ENCODE peak calls at places on chromosomes 5 and 9, in six cellular contexts. Y is right lobe of liver, C is pancreas, K is HFF-Myc, W is spleen, S is lower leg skin. H is an unnamed sample.

GRCh38 chr5:72625369-72625768 is 118.2 kb upstream of the ZNF366 start:
- DNase-seq in Y (no peak), C (no peak), K (no peak), W (no peak), S (no peak), H (no peak)

GRCh38 chr5:69285448-69286116 is 47.0 kb downstream of the CCDC125 start:
- DNase-seq in Y (no peak), C (no peak), K (no peak), W (no peak), S (no peak), H (no peak)

GRCh38 chr5:143826909-143827514 is 15.1 kb downstream of the HMHB1 start:
- DNase-seq in Y (no peak), C (no peak), K (no peak), W (no peak), S (no peak), H (no peak)

GRCh38 chr9:99054581-99054980 is 50.3 kb upstream of the TGFBR1 start:
- DNase-seq in Y (no peak), C (no peak), K (no peak), W (no peak), S (no peak), H (no peak)

GRCh38 chr9:124256517-124257069 is 1.2 kb upstream of the NEK6 start:
- DNase-seq in Y (no peak), C (no peak), K (no peak), W (peak), S (no peak), H (no peak)

GRCh38 chr9:126055386-126055785 is 271.2 kb upstream of the MVB12B start:
- DNase-seq in Y (no peak), C (no peak), K (peak), W (peak), S (no peak), H (peak)

GRCh38 chr9:34267660-34268059 is 61.4 kb downstream of the KIF24 start:
- DNase-seq in Y (no peak), C (no peak), K (no peak), W (no peak), S (no peak), H (no peak)

GRCh38 chr5:27038476-27038875 is at the start of gene CDH9:
- DNase-seq in Y (no peak), C (no peak), K (no peak), W (no peak), S (no peak), H (no peak)

GRCh38 chr9:88106492-88106891 is 31.8 kb downstream of the SPATA31C2 start:
- DNase-seq in Y (no peak), C (no peak), K (no peak), W (no peak), S (no peak), H (no peak)

GRCh38 chr9:13804532-13804931 is 509.4 kb downstream of the NFIB start:
- DNase-seq in Y (no peak), C (no peak), K (no peak), W (no peak), S (no peak), H (no peak)

GRCh38 chr9:734831-735511 is 106.5 kb upstream of the DMRT1 start:
- DNase-seq in Y (no peak), C (no peak), K (peak), W (no peak), S (peak), H (peak)

GRCh38 chr5:107365355-107366109 is 305.2 kb downstream of the EFNA5 start:
- DNase-seq in Y (no peak), C (no peak), K (no peak), W (no peak), S (no peak), H (peak)

GRCh38 chr5:163445345-163445744 is 8.0 kb downstream of the CCNG1 start:
- DNase-seq in Y (no peak), C (no peak), K (no peak), W (no peak), S (no peak), H (no peak)

GRCh38 chr5:78903936-78904335 is 81.2 kb downstream of the ARSB start:
- DNase-seq in Y (no peak), C (no peak), K (no peak), W (no peak), S (no peak), H (no peak)

GRCh38 chr9:70093944-70094343 is 50.3 kb downstream of the MAMDC2 start:
- DNase-seq in Y (no peak), C (no peak), K (no peak), W (no peak), S (no peak), H (no peak)

GRCh38 chr9:21294325-21294724 is 10.8 kb downstream of the IFNA5 start:
- DNase-seq in Y (no peak), C (peak), K (no peak), W (no peak), S (no peak), H (no peak)

GRCh38 chr5:126449751-126450271 is 26.6 kb downstream of the GRAMD2B start:
- DNase-seq in Y (no peak), C (no peak), K (no peak), W (no peak), S (no peak), H (no peak)

GRCh38 chr5:151551985-151552384 is 39.1 kb downstream of the FAT2 start:
- DNase-seq in Y (no peak), C (no peak), K (no peak), W (no peak), S (no peak), H (no peak)

GRCh38 chr9:36438536-36438935 is 38.5 kb upstream of the RNF38 start:
- DNase-seq in Y (no peak), C (no peak), K (no peak), W (no peak), S (no peak), H (no peak)

GRCh38 chr5:83285661-83286398 is 185.7 kb upstream of the VCAN start:
- DNase-seq in Y (no peak), C (no peak), K (no peak), W (no peak), S (no peak), H (no peak)

GRCh38 chr5:181217805-181218065 is 5.3 kb upstream of the TRIM41 start:
- DNase-seq in Y (no peak), C (no peak), K (no peak), W (peak), S (peak), H (no peak)

GRCh38 chr5:121630402-121630801 is 221.3 kb upstream of the FTMT start:
- DNase-seq in Y (no peak), C (no peak), K (peak), W (no peak), S (no peak), H (no peak)

GRCh38 chr9:93683331-93684134 is 107.1 kb downstream of the PHF2 start:
- DNase-seq in Y (no peak), C (peak), K (no peak), W (peak), S (peak), H (no peak)

GRCh38 chr5:179530069-179530998 is 20.0 kb upstream of the RUFY1 start:
- DNase-seq in Y (peak), C (peak), K (no peak), W (peak), S (peak), H (no peak)

GRCh38 chr9:75953218-75953617 is 62.7 kb downstream of the PCSK5 start:
- DNase-seq in Y (no peak), C (no peak), K (no peak), W (no peak), S (no peak), H (no peak)

GRCh38 chr9:126348911-126349550 is 22.4 kb downstream of the MVB12B start:
- DNase-seq in Y (no peak), C (no peak), K (no peak), W (no peak), S (peak), H (no peak)

GRCh38 chr9:86096382-86096781 is 3.0 kb downstream of the GOLM1 start:
- DNase-seq in Y (no peak), C (no peak), K (no peak), W (no peak), S (no peak), H (no peak)

GRCh38 chr5:153659337-153659736 is 168.9 kb downstream of the GRIA1 start:
- DNase-seq in Y (no peak), C (no peak), K (peak), W (no peak), S (no peak), H (peak)

GRCh38 chr5:144958002-144958401 is 787.3 kb downstream of the KCTD16 start:
- DNase-seq in Y (no peak), C (no peak), K (no peak), W (no peak), S (no peak), H (no peak)

GRCh38 chr9:124428751-124429529 is 13.7 kb upstream of the PSMB7 start:
- DNase-seq in Y (no peak), C (no peak), K (no peak), W (peak), S (peak), H (no peak)

GRCh38 chr9:114163517-114163924 is 8.2 kb downstream of the COL27A1 start:
- DNase-seq in Y (peak), C (peak), K (no peak), W (no peak), S (no peak), H (no peak)

GRCh38 chr9:93117924-93118862 is 15.9 kb downstream of the NINJ1 start:
- DNase-seq in Y (peak), C (peak), K (no peak), W (peak), S (peak), H (no peak)

GRCh38 chr5:73596705-73597328 is 29.2 kb upstream of the ARHGEF28 start:
- DNase-seq in Y (no peak), C (no peak), K (peak), W (no peak), S (no peak), H (no peak)

GRCh38 chr9:19998823-19999455 is 210.1 kb upstream of the SLC24A2 start:
- DNase-seq in Y (no peak), C (no peak), K (no peak), W (no peak), S (no peak), H (no peak)

DNA sequence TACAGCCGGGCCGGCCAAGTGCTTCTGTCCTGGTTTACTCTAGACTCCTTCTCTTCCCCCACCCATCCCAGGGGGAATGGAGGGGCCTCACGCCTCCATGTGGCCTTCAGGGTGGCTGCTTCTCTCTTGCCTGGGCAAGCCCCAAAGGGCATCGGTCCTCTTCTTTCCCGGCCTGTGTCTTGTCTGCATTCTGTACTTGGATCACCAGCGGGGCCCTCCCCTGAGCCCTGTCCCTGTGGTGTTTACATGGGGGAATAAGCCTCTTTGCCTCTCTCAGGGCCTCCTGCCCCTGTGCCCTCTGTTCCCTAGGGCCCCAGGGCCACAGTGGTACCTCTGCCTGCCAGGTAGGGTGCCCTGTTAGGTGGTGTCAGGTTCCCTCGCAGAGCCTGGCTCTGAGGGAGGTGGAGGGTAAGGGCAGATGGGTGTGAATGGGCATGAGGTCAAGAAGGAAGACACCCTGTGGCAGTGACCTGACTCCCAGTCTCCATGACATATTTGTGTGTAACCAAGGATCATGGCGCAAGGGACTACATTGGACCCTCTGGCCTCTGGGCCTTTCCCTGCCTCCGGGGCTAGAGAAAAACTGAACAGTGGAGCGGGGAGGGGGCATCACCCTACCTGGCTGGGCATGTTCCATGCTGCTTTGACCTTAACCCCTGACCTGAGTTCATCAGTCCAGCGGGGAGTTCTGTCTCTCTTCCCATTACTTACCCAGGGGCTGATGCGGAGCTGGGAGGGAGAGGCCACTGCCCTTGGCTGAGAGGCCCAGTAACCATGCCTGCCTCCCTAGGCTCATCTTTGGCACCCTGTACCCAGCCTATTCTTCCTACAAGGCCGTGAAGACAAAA is 1.6 kb downstream of the REEP2 start:
- DNase-seq in Y (no peak), C (no peak), K (no peak), W (no peak), S (peak), H (no peak)
- H3K4me3 ChIP-seq in Y (no peak), C (no peak), K (peak), W (no peak), S (no peak), H (peak)

GRCh38 chr9:109119439-109120203 is at the start of gene TMEM245:
- DNase-seq in Y (peak), C (peak), K (peak), W (peak), S (peak), H (peak)
- TF ChIP-seq CTCF in Y (no peak), C (no peak), K (no peak), W (no peak), S (no peak), H (no peak)

GRCh38 chr5:141681695-141682641 is at the start of gene ARAP3:
- DNase-seq in Y (peak), C (peak), K (no peak), W (peak), S (peak), H (peak)

GRCh38 chr5:141677415-141677814 is 4.6 kb downstream of the ARAP3 start:
- DNase-seq in Y (no peak), C (no peak), K (no peak), W (no peak), S (no peak), H (no peak)

GRCh38 chr5:141681295-141681694 is 735 bp downstream of the ARAP3 start:
- DNase-seq in Y (no peak), C (no peak), K (no peak), W (no peak), S (no peak), H (no peak)

GRCh38 chr5:141680751-141681201 is 1.3 kb downstream of the ARAP3 start:
- DNase-seq in Y (peak), C (no peak), K (no peak), W (no peak), S (peak), H (no peak)

GRCh38 chr5:141680178-141680577 is 1.9 kb downstream of the ARAP3 start:
- DNase-seq in Y (no peak), C (no peak), K (no peak), W (peak), S (no peak), H (no peak)
- H3K4me3 ChIP-seq in Y (no peak), C (no peak), K (peak), W (no peak), S (no peak), H (no peak)

GRCh38 chr5:174523311-174524159 is 200.8 kb upstream of the MSX2 start:
- DNase-seq in Y (no peak), C (no peak), K (no peak), W (no peak), S (no peak), H (no peak)
- TF ChIP-seq CTCF in Y (no peak), C (no peak), K (peak), W (no peak), S (no peak), H (no peak)

GRCh38 chr5:3597727-3598082 is 2.1 kb downstream of the IRX1 start:
- DNase-seq in Y (no peak), C (no peak), K (no peak), W (no peak), S (no peak), H (no peak)
- H3K4me3 ChIP-seq in Y (no peak), C (no peak), K (no peak), W (no peak), S (no peak), H (peak)

DNA sequence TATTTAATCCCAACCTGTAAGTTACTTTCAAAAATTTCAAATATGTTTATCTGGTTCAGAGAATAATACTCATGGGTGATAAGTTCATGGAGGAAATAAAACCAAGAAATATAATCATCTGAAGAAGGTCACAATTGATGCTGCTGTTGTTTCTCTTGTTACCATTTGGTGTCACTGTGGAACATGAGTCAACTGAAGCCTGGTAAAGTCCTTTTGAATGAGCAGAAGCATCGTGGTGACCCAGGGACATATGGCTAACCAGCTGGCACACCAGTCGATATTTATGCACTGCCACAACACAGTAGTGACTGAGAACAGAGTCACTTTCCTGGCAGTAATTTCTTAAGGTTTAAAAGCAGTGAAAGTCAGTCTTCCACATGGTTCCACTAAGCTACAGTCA is 612.9 kb upstream of the TLE4 start:
- DNase-seq in Y (no peak), C (no peak), K (no peak), W (no peak), S (no peak), H (no peak)
- TF ChIP-seq CTCF in Y (no peak), C (no peak), K (peak), W (no peak), S (no peak), H (no peak)

GRCh38 chr9:97854696-97855485 is 1.9 kb downstream of the FOXE1 start:
- DNase-seq in Y (no peak), C (no peak), K (no peak), W (no peak), S (no peak), H (no peak)
- H3K4me3 ChIP-seq in Y (no peak), C (no peak), K (no peak), W (peak), S (no peak), H (no peak)

GRCh38 chr5:164597293-164597900 is 1092.0 kb downstream of the MAT2B start:
- DNase-seq in Y (no peak), C (no peak), K (no peak), W (no peak), S (no peak), H (no peak)
- TF ChIP-seq CTCF in Y (peak), C (no peak), K (no peak), W (no peak), S (no peak), H (no peak)

DNA sequence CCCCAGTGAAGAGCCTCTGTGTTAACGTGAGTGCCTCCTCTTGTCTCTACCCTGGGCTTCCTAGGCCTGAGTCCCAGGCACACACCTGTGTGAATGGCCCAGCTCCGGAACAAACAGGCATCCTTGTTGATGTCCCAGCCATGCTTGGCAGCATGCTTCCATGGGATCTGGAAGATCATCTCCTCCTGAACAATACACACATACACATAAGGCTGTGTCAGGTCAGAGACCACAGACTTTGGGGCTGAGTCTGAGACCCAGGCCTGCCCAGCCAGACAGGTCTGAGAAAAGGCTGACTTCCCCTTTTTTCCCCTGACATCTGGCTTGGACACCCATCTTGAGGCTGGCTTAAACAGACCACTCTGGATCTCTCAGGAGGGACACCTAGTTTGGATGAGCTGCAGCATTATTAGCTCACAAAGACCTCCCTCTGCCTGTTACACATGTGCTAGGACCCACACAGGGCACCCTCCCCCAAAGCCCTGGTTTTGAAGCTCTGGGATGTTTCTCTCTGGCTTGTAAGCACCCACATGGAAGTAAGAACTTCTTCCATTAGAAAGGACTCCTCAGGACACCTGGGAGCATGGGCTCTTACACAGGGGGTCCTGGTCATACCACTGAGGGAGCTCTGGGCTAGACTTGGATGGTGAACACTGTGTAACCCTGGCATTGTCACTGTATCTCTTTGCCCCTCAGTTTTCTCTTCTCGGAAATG is 2.6 kb downstream of the IRF1 start:
- DNase-seq in Y (no peak), C (peak), K (no peak), W (peak), S (peak), H (no peak)
- H3K4me3 ChIP-seq in Y (peak), C (no peak), K (no peak), W (peak), S (no peak), H (no peak)